ENCODE peak calls at places on chromosomes 7 and 10, in seven cellular contexts. B is mesenchymal stem cell, K is IMR-90, O is H9, Z is mesendoderm, U is trophoblast cell, L is H1. J is an unnamed sample.

GRCh38 chr10:79382491-79382941 is 35.2 kb downstream of the PPIF start:
- DNase-seq in B (no peak), K (no peak), O (peak), Z (no peak), U (no peak), L (no peak), J (no peak)

GRCh38 chr7:2523941-2524807 is 4.6 kb downstream of the LFNG start:
- DNase-seq in B (peak), K (peak), O (peak), Z (peak), U (peak), L (no peak), J (peak)

GRCh38 chr10:22821501-22821900 is 106.4 kb upstream of the ARMC3 start:
- DNase-seq in B (peak), K (peak), O (no peak), Z (no peak), U (no peak), L (no peak), J (no peak)

GRCh38 chr10:128881086-128881485 is 586.0 kb upstream of the MGMT start:
- DNase-seq in B (no peak), K (no peak), O (no peak), Z (no peak), U (no peak), L (no peak), J (no peak)

GRCh38 chr10:88525371-88526079 is 57.6 kb downstream of the RNLS start:
- DNase-seq in B (peak), K (peak), O (no peak), Z (no peak), U (no peak), L (no peak), J (no peak)

GRCh38 chr10:44466236-44466635 is 81.3 kb upstream of the CXCL12 start:
- DNase-seq in B (peak), K (peak), O (no peak), Z (no peak), U (no peak), L (no peak), J (no peak)

GRCh38 chr10:88851706-88852105 is at the start of gene ANKRD22:
- DNase-seq in B (peak), K (peak), O (peak), Z (peak), U (peak), L (no peak), J (no peak)

GRCh38 chr7:2099036-2099957 is 133.4 kb downstream of the MAD1L1 start:
- DNase-seq in B (peak), K (peak), O (no peak), Z (no peak), U (no peak), L (no peak), J (no peak)

GRCh38 chr10:128943111-128943510 is 523.9 kb upstream of the MGMT start:
- DNase-seq in B (no peak), K (no peak), O (no peak), Z (no peak), U (no peak), L (no peak), J (no peak)

GRCh38 chr7:137760111-137760510 is 86.7 kb downstream of the DGKI start:
- DNase-seq in B (no peak), K (no peak), O (peak), Z (peak), U (peak), L (no peak), J (peak)

GRCh38 chr7:51236470-51237127 is 80.0 kb downstream of the COBL start:
- DNase-seq in B (no peak), K (no peak), O (peak), Z (no peak), U (no peak), L (no peak), J (no peak)

GRCh38 chr10:70991140-70992124 is 103.1 kb upstream of the PCBD1 start:
- DNase-seq in B (no peak), K (no peak), O (no peak), Z (no peak), U (no peak), L (no peak), J (no peak)

GRCh38 chr10:109978481-109978880 is 29.3 kb upstream of the ADD3 start:
- DNase-seq in B (peak), K (peak), O (peak), Z (peak), U (peak), L (no peak), J (peak)

GRCh38 chr7:107728276-107728675 is 15.7 kb upstream of the CBLL1 start:
- DNase-seq in B (no peak), K (peak), O (no peak), Z (no peak), U (peak), L (no peak), J (no peak)

GRCh38 chr10:7410306-7410799 is 481 bp downstream of the SFMBT2 start:
- DNase-seq in B (peak), K (peak), O (peak), Z (peak), U (peak), L (no peak), J (no peak)

GRCh38 chr7:123771846-123772245 is 23.0 kb upstream of the WASL start:
- DNase-seq in B (no peak), K (no peak), O (no peak), Z (peak), U (no peak), L (no peak), J (no peak)

GRCh38 chr10:70803768-70804423 is 11.9 kb upstream of the SGPL1 start:
- DNase-seq in B (no peak), K (no peak), O (no peak), Z (no peak), U (no peak), L (no peak), J (no peak)

GRCh38 chr7:27677912-27678612 is 15.4 kb upstream of the HIBADH start:
- DNase-seq in B (peak), K (peak), O (no peak), Z (peak), U (peak), L (no peak), J (no peak)

GRCh38 chr10:44857363-44858016 is 53.6 kb upstream of the TMEM72 start:
- DNase-seq in B (peak), K (peak), O (peak), Z (peak), U (peak), L (peak), J (peak)

GRCh38 chr7:54546081-54546985 is 4.2 kb downstream of the VSTM2A start:
- DNase-seq in B (no peak), K (no peak), O (peak), Z (peak), U (peak), L (no peak), J (peak)

GRCh38 chr10:46538155-46538554 is 18.3 kb downstream of the GPRIN2 start:
- DNase-seq in B (no peak), K (no peak), O (no peak), Z (no peak), U (no peak), L (no peak), J (no peak)

GRCh38 chr7:24860611-24861010 is 103.3 kb upstream of the GSDME start:
- DNase-seq in B (no peak), K (no peak), O (no peak), Z (no peak), U (no peak), L (no peak), J (no peak)
- H4K8ac ChIP-seq in B (no peak), K (no peak), O (no peak), Z (no peak), U (no peak), L (no peak), J (no peak)

GRCh38 chr10:123995082-123995460 is 98.3 kb downstream of the CHST15 start:
- DNase-seq in B (no peak), K (peak), O (no peak), Z (no peak), U (no peak), L (no peak), J (peak)

GRCh38 chr10:123996302-123996701 is 97.1 kb downstream of the CHST15 start:
- DNase-seq in B (no peak), K (no peak), O (no peak), Z (no peak), U (no peak), L (no peak), J (no peak)

GRCh38 chr10:123993534-123994416 is 99.6 kb downstream of the CHST15 start:
- DNase-seq in B (no peak), K (no peak), O (no peak), Z (no peak), U (no peak), L (no peak), J (no peak)

GRCh38 chr10:123995461-123996131 is 97.8 kb downstream of the CHST15 start:
- DNase-seq in B (peak), K (peak), O (peak), Z (peak), U (peak), L (peak), J (peak)

DNA sequence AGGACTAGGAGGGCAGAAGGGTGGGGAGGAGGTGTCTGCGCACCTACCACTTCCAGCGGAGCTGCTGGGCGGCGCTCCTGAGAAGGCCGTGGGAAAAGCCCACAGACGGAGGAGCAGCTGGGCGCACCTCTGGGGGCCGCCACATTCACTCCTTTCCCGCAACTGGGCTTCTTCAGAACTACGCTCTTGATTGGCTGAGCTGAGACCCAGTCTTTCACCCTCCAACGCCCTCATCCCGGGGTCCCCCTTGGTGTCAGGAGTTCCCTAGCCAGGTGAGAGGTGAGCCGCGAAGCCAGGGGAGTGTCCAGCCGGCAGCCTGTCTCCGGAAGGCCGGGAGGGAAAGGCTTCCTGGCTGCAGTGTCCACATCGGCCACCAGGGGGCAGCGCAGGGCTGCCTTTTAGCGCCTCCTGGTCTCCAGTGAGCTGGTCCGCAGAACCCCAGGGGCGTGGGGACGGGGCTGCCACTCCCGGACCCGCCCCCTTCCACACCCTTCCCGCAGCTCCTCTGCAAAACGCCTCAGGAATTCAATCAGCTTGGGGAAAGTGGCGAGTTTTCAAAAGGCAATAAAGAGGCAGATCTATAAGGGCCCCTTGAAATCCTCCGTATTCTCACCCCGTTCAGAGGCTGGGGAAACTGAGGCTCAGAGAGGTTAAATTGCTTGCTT is 98.8 kb downstream of the CHST15 start:
- DNase-seq in B (peak), K (peak), O (peak), Z (peak), U (peak), L (peak), J (peak)
- H3K9ac ChIP-seq in B (peak), K (no peak), O (no peak), Z (peak), U (no peak), L (no peak), J (no peak)

DNA sequence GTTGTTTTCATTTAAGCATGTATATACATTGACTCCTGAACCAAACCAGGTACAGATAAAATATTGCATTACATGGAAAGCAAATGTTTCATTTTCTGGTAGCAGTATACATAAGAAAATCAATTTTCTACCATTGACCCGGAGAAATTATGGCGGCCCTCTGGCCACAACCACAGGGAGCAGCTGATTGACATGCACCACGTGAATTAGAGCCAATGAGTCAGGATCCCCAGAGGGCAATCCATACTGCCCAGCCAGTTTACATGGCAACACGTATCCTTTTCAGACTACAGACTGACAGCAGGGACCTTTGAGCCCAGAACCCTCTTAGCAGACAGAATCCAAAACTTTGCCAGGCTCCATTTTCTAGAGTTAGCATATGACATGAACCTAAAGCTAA is 272.2 kb upstream of the NEBL start:
- DNase-seq in B (no peak), K (no peak), O (no peak), Z (peak), U (peak), L (no peak), J (no peak)
- H2BK120ac ChIP-seq in B (no peak), K (no peak), O (no peak), Z (no peak), U (no peak), L (no peak), J (no peak)

GRCh38 chr7:41847641-41848040 is 144.8 kb upstream of the INHBA start:
- DNase-seq in B (no peak), K (no peak), O (no peak), Z (no peak), U (no peak), L (no peak), J (no peak)

GRCh38 chr7:41842956-41843355 is 140.1 kb upstream of the INHBA start:
- DNase-seq in B (no peak), K (no peak), O (no peak), Z (no peak), U (no peak), L (no peak), J (no peak)

GRCh38 chr7:41847171-41847570 is 144.3 kb upstream of the INHBA start:
- DNase-seq in B (no peak), K (peak), O (no peak), Z (no peak), U (no peak), L (no peak), J (no peak)
- H4K8ac ChIP-seq in B (no peak), K (no peak), O (no peak), Z (no peak), U (no peak), L (no peak), J (no peak)

DNA sequence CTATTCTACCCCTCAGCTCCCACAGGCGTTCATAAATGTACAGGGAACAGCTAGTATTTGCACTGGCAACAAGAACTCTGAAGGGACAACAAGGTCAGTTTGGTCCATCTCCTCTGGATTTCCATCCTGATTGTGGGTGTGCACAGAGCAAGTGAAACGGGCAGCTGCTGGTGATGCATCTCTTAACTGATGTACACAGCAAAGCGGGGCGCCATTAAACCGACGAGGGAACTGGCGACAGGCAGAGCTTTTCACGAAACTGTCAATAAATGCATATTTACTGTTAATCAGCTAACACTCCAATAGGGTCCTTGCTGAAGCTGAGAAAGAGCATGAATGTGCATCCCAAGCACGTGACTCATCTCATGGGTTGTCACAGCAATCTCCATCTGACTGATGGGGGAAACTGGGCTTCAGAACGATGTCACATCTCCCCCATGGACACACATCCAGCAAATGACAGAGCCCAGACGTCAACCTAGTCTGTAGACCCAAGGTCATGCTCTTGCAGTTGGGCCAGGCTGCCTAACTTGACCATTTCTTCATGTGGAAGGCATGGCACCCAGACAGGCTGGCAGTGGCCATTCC is 54.2 kb downstream of the FAM53B start:
- DNase-seq in B (no peak), K (peak), O (no peak), Z (no peak), U (no peak), L (no peak), J (no peak)
- H3K9ac ChIP-seq in B (no peak), K (no peak), O (no peak), Z (no peak), U (no peak), L (no peak), J (no peak)

GRCh38 chr10:69312537-69312936 is 34.2 kb downstream of the HK1 start:
- DNase-seq in B (no peak), K (no peak), O (no peak), Z (peak), U (peak), L (no peak), J (no peak)
- H2BK120ac ChIP-seq in B (no peak), K (no peak), O (no peak), Z (peak), U (no peak), L (no peak), J (no peak)

DNA sequence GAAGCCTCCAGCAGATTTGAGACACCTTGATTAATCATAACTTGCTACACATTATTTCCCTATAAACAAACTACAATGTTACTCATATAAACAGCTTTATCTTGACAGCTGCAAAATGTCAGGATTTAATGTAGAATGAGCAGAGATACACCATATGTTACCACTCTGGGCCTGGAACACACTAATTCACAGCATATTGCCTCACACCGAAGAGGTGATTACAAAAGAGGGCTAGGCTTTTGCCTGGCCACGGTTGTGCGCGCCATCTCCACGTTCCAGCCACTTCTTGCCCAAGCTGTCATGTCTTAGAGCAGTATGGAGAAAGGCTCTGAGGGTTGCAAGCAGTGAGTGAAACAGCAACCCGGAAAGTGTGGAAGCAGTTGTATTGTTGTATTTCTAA is 498.3 kb downstream of the PLXNA4 start:
- DNase-seq in B (peak), K (peak), O (no peak), Z (no peak), U (no peak), L (no peak), J (no peak)
- H4K8ac ChIP-seq in B (no peak), K (no peak), O (no peak), Z (no peak), U (no peak), L (no peak), J (no peak)

GRCh38 chr10:122297583-122297982 is 26.5 kb downstream of the BTBD16 start:
- DNase-seq in B (no peak), K (no peak), O (no peak), Z (no peak), U (no peak), L (no peak), J (no peak)

GRCh38 chr10:122299423-122300075 is 28.5 kb downstream of the BTBD16 start:
- DNase-seq in B (no peak), K (no peak), O (no peak), Z (no peak), U (no peak), L (no peak), J (no peak)

GRCh38 chr10:122296363-122297120 is 25.4 kb downstream of the BTBD16 start:
- DNase-seq in B (no peak), K (no peak), O (no peak), Z (no peak), U (no peak), L (no peak), J (no peak)

GRCh38 chr10:122298206-122298597 is 27.1 kb downstream of the BTBD16 start:
- DNase-seq in B (no peak), K (no peak), O (no peak), Z (no peak), U (no peak), L (no peak), J (no peak)

DNA sequence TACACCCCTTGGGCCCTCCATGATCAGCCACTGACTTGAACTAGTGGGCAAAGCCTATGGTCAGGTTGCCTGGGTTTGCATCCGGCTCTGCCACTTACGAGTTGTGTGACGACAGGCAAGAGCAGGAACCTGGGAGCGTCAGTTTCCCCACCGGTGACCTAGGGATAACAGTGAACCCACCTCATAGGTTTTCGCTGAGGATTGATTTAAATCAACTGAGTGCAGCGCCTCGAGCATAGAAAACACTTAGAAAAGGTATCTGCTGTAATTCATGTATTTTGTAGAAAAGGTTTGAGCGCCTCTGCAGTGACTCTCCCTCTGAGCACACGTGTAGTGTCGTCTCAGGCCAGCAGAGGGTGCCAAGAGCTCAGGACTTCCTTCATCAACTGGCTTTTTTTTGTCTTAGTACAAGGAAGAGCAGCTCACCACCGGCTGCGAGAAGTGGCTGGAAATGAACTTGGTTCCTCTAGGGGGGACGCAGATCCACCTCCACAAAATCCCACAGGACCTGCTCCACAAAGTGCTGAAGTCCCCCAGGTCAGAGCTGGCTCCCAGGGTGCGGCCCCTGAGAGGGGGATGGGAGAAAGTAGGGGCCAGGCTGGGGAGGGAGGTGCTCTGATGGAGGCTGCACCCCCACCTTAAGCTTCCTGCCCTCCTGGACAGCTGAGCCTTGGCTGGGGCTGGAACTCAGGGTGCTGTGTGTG is 27.7 kb downstream of the BTBD16 start:
- DNase-seq in B (peak), K (peak), O (peak), Z (peak), U (peak), L (peak), J (peak)
- H3K9ac ChIP-seq in B (peak), K (no peak), O (no peak), Z (peak), U (no peak), L (no peak), J (no peak)

J was measured in neuronal stem cell.